ENCODE peak calls at places on chromosome 15, in four cellular contexts. One of them, this sample, is unnamed.

GRCh38 chr15:40008061-40008460 is 30.9 kb downstream of the SRP14 start:
- DNase-seq in GM03348: peak; percentile 17
- DNase-seq in posterior cingulate gyrus: no peak
- DNase-seq in GM12865: no peak
- DNase-seq in this sample: no peak

GRCh38 chr15:38201714-38202113 is 50.9 kb upstream of the SPRED1 start:
- DNase-seq in posterior cingulate gyrus: no peak
- DNase-seq in GM12865: no peak
- DNase-seq in GM03348: no peak
- DNase-seq in this sample: no peak

GRCh38 chr15:66960519-66960918 is 104.9 kb upstream of the SMAD3 start:
- DNase-seq in GM03348: no peak
- DNase-seq in posterior cingulate gyrus: no peak
- DNase-seq in GM12865: no peak
- DNase-seq in this sample: no peak

GRCh38 chr15:62527387-62527786 is 362.3 kb upstream of the C2CD4B start:
- DNase-seq in GM03348: no peak
- DNase-seq in posterior cingulate gyrus: no peak
- DNase-seq in GM12865: no peak
- DNase-seq in this sample: no peak

GRCh38 chr15:100703032-100703578 is 100.7 kb downstream of the ASB7 start:
- DNase-seq in posterior cingulate gyrus: no peak
- DNase-seq in GM03348: no peak
- DNase-seq in GM12865: peak; percentile 91
- DNase-seq in this sample: no peak

GRCh38 chr15:78437107-78437761 is 782 bp upstream of the IREB2 start:
- DNase-seq in GM12865: no peak
- DNase-seq in posterior cingulate gyrus: no peak
- DNase-seq in GM03348: peak; percentile 52
- DNase-seq in this sample: no peak

GRCh38 chr15:98684995-98685525 is 36.7 kb downstream of the IGF1R start:
- DNase-seq in posterior cingulate gyrus: no peak
- DNase-seq in GM12865: no peak
- DNase-seq in GM03348: no peak
- DNase-seq in this sample: no peak

GRCh38 chr15:76286231-76286879 is 24.9 kb downstream of the ETFA start:
- DNase-seq in GM12865: peak; percentile 58
- DNase-seq in posterior cingulate gyrus: no peak
- DNase-seq in GM03348: peak; percentile 21
- DNase-seq in this sample: no peak

GRCh38 chr15:77496710-77497107 is 76.0 kb downstream of the HMG20A start:
- DNase-seq in posterior cingulate gyrus: peak; percentile 78
- DNase-seq in GM03348: peak; percentile 93
- DNase-seq in GM12865: peak; percentile 75
- DNase-seq in this sample: peak; percentile 93

GRCh38 chr15:90287096-90287495 is 21.6 kb downstream of the NGRN start:
- DNase-seq in GM03348: no peak
- DNase-seq in GM12865: no peak
- DNase-seq in posterior cingulate gyrus: no peak
- DNase-seq in this sample: no peak

GRCh38 chr15:67120839-67121540 is 55.6 kb downstream of the SMAD3 start:
- DNase-seq in GM03348: peak; percentile 88
- DNase-seq in posterior cingulate gyrus: peak; percentile 75
- DNase-seq in GM12865: peak; percentile 79
- DNase-seq in this sample: peak; percentile 82

GRCh38 chr15:56835598-56836275 is 82.7 kb upstream of the TCF12 start:
- DNase-seq in GM12865: no peak
- DNase-seq in posterior cingulate gyrus: no peak
- DNase-seq in GM03348: no peak
- DNase-seq in this sample: peak; percentile 7

GRCh38 chr15:65303687-65304392 is 637 bp upstream of the RNU5B-1 start:
- DNase-seq in posterior cingulate gyrus: peak; percentile 71
- DNase-seq in GM03348: peak; percentile 47
- DNase-seq in GM12865: peak; percentile 40
- DNase-seq in this sample: no peak

GRCh38 chr15:36007699-36008098 is 461.7 kb upstream of the DPH6 start:
- DNase-seq in GM12865: no peak
- DNase-seq in posterior cingulate gyrus: no peak
- DNase-seq in GM03348: no peak
- DNase-seq in this sample: no peak

GRCh38 chr15:40122239-40122638 is 13.6 kb upstream of the BMF start:
- DNase-seq in GM03348: no peak
- DNase-seq in posterior cingulate gyrus: no peak
- DNase-seq in GM12865: no peak
- DNase-seq in this sample: no peak

GRCh38 chr15:67062365-67062985 is 2.9 kb upstream of the SMAD3 start:
- DNase-seq in posterior cingulate gyrus: no peak
- DNase-seq in GM12865: no peak
- DNase-seq in GM03348: no peak
- DNase-seq in this sample: no peak

GRCh38 chr15:75647370-75648155 is at the start of gene SNX33:
- DNase-seq in GM03348: peak; percentile 92
- DNase-seq in posterior cingulate gyrus: peak; percentile 41
- DNase-seq in GM12865: peak; percentile 53
- DNase-seq in this sample: peak; percentile 72

GRCh38 chr15:37015025-37015424 is 85.3 kb downstream of the MEIS2 start:
- DNase-seq in posterior cingulate gyrus: peak; percentile 8
- DNase-seq in GM12865: peak; percentile 81
- DNase-seq in GM03348: peak; percentile 46
- DNase-seq in this sample: peak; percentile 75

GRCh38 chr15:60520825-60521368 is 42.0 kb upstream of the ICE2 start:
- DNase-seq in GM12865: peak; percentile 88
- DNase-seq in posterior cingulate gyrus: peak; percentile 59
- DNase-seq in GM03348: peak; percentile 44
- DNase-seq in this sample: peak; percentile 54

This sample was measured in amniotic stem cell.